ENCODE peak calls at places on chromosomes 7 and 10, in ten cellular contexts. G, R, D, C, U, P, X, B, T and F are unnamed samples.

GRCh38 chr7:131108212-131108980 is 219.3 kb upstream of the MKLN1 start:
- DNase-seq in R (peak), P (peak), C (peak), T (peak), U (no peak), G (no peak), D (peak), X (peak), B (no peak), F (no peak)

GRCh38 chr7:138829335-138829734 is 31.3 kb upstream of the ATP6V0A4 start:
- DNase-seq in X (no peak), D (no peak), C (no peak), G (no peak), P (no peak), R (no peak), U (no peak), B (no peak), T (no peak), F (no peak)

GRCh38 chr10:25934673-25935139 is 677 bp downstream of the MYO3A start:
- DNase-seq in G (peak), P (no peak), D (no peak), R (peak), U (no peak), C (no peak), B (no peak), T (no peak), X (no peak), F (no peak)

GRCh38 chr7:6026011-6026819 is 5.0 kb upstream of the ANKRD61 start:
- DNase-seq in D (peak), R (peak), X (peak), B (no peak), G (peak), T (peak), P (peak), C (peak), U (no peak), F (peak)

GRCh38 chr7:142088022-142088714 is 23.4 kb upstream of the MGAM2 start:
- DNase-seq in X (no peak), D (no peak), C (no peak), U (peak), B (no peak), P (no peak), G (no peak), T (no peak), R (no peak), F (no peak)

GRCh38 chr10:10598297-10598696 is 419.4 kb upstream of the CELF2 start:
- DNase-seq in D (no peak), P (no peak), U (no peak), B (no peak), R (no peak), X (no peak), T (no peak), G (no peak), C (no peak), F (no peak)

GRCh38 chr10:71979692-71980062 is 15.5 kb downstream of the CHST3 start:
- DNase-seq in T (peak), R (no peak), P (no peak), G (no peak), C (no peak), U (no peak), D (no peak), B (no peak), X (no peak), F (no peak)

GRCh38 chr10:26225322-26225721 is 8.7 kb downstream of the GAD2 start:
- DNase-seq in G (no peak), P (no peak), C (no peak), R (no peak), X (no peak), B (no peak), D (no peak), T (no peak), U (no peak), F (no peak)

GRCh38 chr7:90892213-90892612 is 296.1 kb downstream of the CDK14 start:
- DNase-seq in G (no peak), B (no peak), C (no peak), R (peak), U (no peak), T (no peak), X (peak), D (peak), P (no peak), F (no peak)

GRCh38 chr10:48456361-48456804 is 148.5 kb downstream of the ARHGAP22 start:
- DNase-seq in X (no peak), U (no peak), B (no peak), G (no peak), P (peak), T (peak), D (no peak), R (no peak), C (no peak), F (no peak)

GRCh38 chr7:910441-910861 is 34.1 kb downstream of the GET4 start:
- DNase-seq in B (no peak), P (no peak), X (no peak), C (no peak), R (no peak), G (no peak), T (no peak), U (no peak), D (no peak), F (no peak)

GRCh38 chr7:94620703-94621118 is 35.2 kb downstream of the SGCE start:
- DNase-seq in B (peak), U (peak), X (peak), R (peak), C (peak), T (peak), G (no peak), P (peak), D (peak), F (peak)

GRCh38 chr7:27947581-27948278 is 207.8 kb downstream of the TAX1BP1 start:
- DNase-seq in G (no peak), B (peak), C (peak), X (peak), U (peak), P (no peak), R (peak), D (peak), T (no peak), F (no peak)

GRCh38 chr7:16883918-16884317 is 2.1 kb upstream of the AGR3 start:
- DNase-seq in R (no peak), X (no peak), G (no peak), B (no peak), C (no peak), T (no peak), U (no peak), P (no peak), D (no peak), F (no peak)

GRCh38 chr7:155299539-155300202 is 2.0 kb downstream of the INSIG1 start:
- DNase-seq in D (no peak), R (no peak), G (peak), U (no peak), B (no peak), X (no peak), P (no peak), T (no peak), C (no peak), F (no peak)

GRCh38 chr7:24829787-24830186 is 72.5 kb upstream of the GSDME start:
- DNase-seq in X (peak), B (no peak), T (no peak), U (no peak), P (no peak), G (no peak), R (peak), C (no peak), D (peak), F (no peak)

GRCh38 chr7:16271990-16272665 is 149.2 kb downstream of the CRPPA start:
- DNase-seq in T (no peak), D (peak), B (no peak), G (no peak), X (peak), U (no peak), R (peak), P (no peak), C (peak), F (no peak)

GRCh38 chr7:101565601-101566209 is 63.4 kb downstream of the MYL10 start:
- DNase-seq in X (no peak), T (no peak), D (no peak), P (no peak), G (no peak), U (no peak), C (no peak), R (no peak), B (no peak), F (no peak)

GRCh38 chr7:464712-465461 is 54.8 kb downstream of the PDGFA start:
- DNase-seq in G (no peak), P (no peak), R (peak), U (peak), B (no peak), T (peak), D (peak), C (peak), X (peak), F (peak)

GRCh38 chr10:93023013-93023650 is 37.5 kb upstream of the CYP26C1 start:
- DNase-seq in C (no peak), G (no peak), B (no peak), U (no peak), T (no peak), P (no peak), D (no peak), X (no peak), R (no peak), F (no peak)

GRCh38 chr10:113517893-113518240 is 35.0 kb upstream of the HABP2 start:
- DNase-seq in T (no peak), G (no peak), B (no peak), R (no peak), D (no peak), P (no peak), X (no peak), C (no peak), U (no peak), F (no peak)

GRCh38 chr7:27910341-27910740 is 170.4 kb downstream of the TAX1BP1 start:
- DNase-seq in C (no peak), T (no peak), D (no peak), G (peak), B (no peak), P (no peak), U (no peak), X (no peak), R (peak), F (no peak)

GRCh38 chr7:87325576-87326370 is 19.7 kb upstream of the CROT start:
- DNase-seq in R (no peak), G (no peak), B (no peak), C (no peak), P (no peak), T (no peak), D (no peak), U (no peak), X (no peak), F (no peak)

GRCh38 chr10:124697837-124698559 is 46.2 kb downstream of the FAM53B start:
- DNase-seq in P (no peak), R (no peak), X (no peak), D (peak), T (peak), B (no peak), G (peak), U (no peak), C (no peak), F (no peak)

GRCh38 chr7:93015193-93016084 is 102.3 kb downstream of the SAMD9 start:
- DNase-seq in R (peak), U (no peak), C (peak), X (peak), T (no peak), D (peak), P (no peak), G (no peak), B (no peak), F (no peak)

GRCh38 chr7:9242604-9243003 is 809.2 kb downstream of the NXPH1 start:
- DNase-seq in G (no peak), T (no peak), U (no peak), R (no peak), D (no peak), B (no peak), C (no peak), P (no peak), X (no peak), F (no peak)

GRCh38 chr10:94174838-94175237 is 181.1 kb downstream of the PLCE1 start:
- DNase-seq in B (no peak), R (no peak), D (peak), P (no peak), C (no peak), X (peak), T (no peak), G (no peak), U (no peak), F (no peak)

GRCh38 chr7:134290286-134290685 is 26.4 kb downstream of the SLC35B4 start:
- DNase-seq in G (no peak), D (peak), T (no peak), X (peak), B (no peak), C (peak), U (no peak), P (no peak), R (peak), F (no peak)

GRCh38 chr7:134101716-134102115 is 25.4 kb upstream of the LRGUK start:
- DNase-seq in D (no peak), X (no peak), P (no peak), G (no peak), B (no peak), T (no peak), C (no peak), R (no peak), U (no peak), F (no peak)

GRCh38 chr7:15851201-15851600 is 164.7 kb upstream of the MEOX2 start:
- DNase-seq in X (peak), T (no peak), P (no peak), R (no peak), C (no peak), D (no peak), G (no peak), U (no peak), B (no peak), F (no peak)

GRCh38 chr7:14825909-14826308 is 76.6 kb downstream of the DGKB start:
- DNase-seq in X (no peak), U (no peak), B (no peak), D (no peak), R (no peak), G (no peak), C (no peak), T (no peak), P (no peak), F (no peak)

GRCh38 chr10:42623929-42624328 is 14.4 kb downstream of the ZNF33B start:
- DNase-seq in D (no peak), G (no peak), C (no peak), R (no peak), U (no peak), P (no peak), T (no peak), X (no peak), B (no peak), F (no peak)

GRCh38 chr7:83306487-83306886 is 143.8 kb upstream of the PCLO start:
- DNase-seq in G (no peak), T (no peak), P (no peak), R (no peak), B (no peak), U (no peak), D (peak), X (no peak), C (no peak), F (no peak)

GRCh38 chr10:110872145-110872983 is 636 bp downstream of the PDCD4 start:
- DNase-seq in X (peak), D (peak), T (peak), C (peak), B (no peak), P (peak), G (peak), U (no peak), R (peak), F (no peak)

GRCh38 chr7:116464375-116464774 is 35.2 kb upstream of the CAV2 start:
- DNase-seq in R (no peak), G (no peak), D (peak), U (no peak), X (no peak), P (no peak), T (no peak), B (no peak), C (no peak), F (no peak)
- H3K4me3 ChIP-seq in R (no peak), G (no peak), D (no peak), U (no peak), X (no peak), P (no peak), T (no peak), B (no peak), C (no peak), F (no peak)

GRCh38 chr10:630581-631073 is 58.8 kb downstream of the DIP2C start:
- DNase-seq in D (no peak), P (no peak), R (no peak), X (no peak), B (no peak), G (no peak), T (peak), U (peak), C (no peak), F (no peak)
- TF ChIP-seq CTCF in D (no peak), P (no peak), R (no peak), X (no peak), B (no peak), G (no peak), T (no peak), U (no peak), C (no peak), F (no peak)

GRCh38 chr10:80526218-80526617 is 11.5 kb upstream of the SH2D4B start:
- DNase-seq in P (no peak), T (no peak), C (no peak), D (no peak), B (no peak), X (no peak), R (no peak), G (no peak), U (no peak), F (no peak)

GRCh38 chr10:80528901-80529300 is 8.8 kb upstream of the SH2D4B start:
- DNase-seq in U (no peak), X (no peak), R (no peak), B (no peak), C (no peak), D (no peak), G (no peak), P (no peak), T (no peak), F (no peak)

GRCh38 chr10:80528185-80528700 is 9.5 kb upstream of the SH2D4B start:
- DNase-seq in D (no peak), R (no peak), B (no peak), G (no peak), C (no peak), X (no peak), U (no peak), P (no peak), T (no peak), F (no peak)

GRCh38 chr10:80524190-80524589 is 13.5 kb upstream of the SH2D4B start:
- DNase-seq in B (no peak), X (no peak), U (no peak), D (no peak), R (no peak), T (no peak), C (no peak), G (no peak), P (no peak), F (no peak)

GRCh38 chr10:80526742-80527141 is 11.0 kb upstream of the SH2D4B start:
- DNase-seq in D (no peak), X (no peak), B (no peak), U (peak), G (no peak), P (no peak), R (no peak), C (no peak), T (no peak), F (no peak)
- H3K4me3 ChIP-seq in D (no peak), X (no peak), B (no peak), U (no peak), G (no peak), P (no peak), R (no peak), C (no peak), T (no peak), F (no peak)

DNA sequence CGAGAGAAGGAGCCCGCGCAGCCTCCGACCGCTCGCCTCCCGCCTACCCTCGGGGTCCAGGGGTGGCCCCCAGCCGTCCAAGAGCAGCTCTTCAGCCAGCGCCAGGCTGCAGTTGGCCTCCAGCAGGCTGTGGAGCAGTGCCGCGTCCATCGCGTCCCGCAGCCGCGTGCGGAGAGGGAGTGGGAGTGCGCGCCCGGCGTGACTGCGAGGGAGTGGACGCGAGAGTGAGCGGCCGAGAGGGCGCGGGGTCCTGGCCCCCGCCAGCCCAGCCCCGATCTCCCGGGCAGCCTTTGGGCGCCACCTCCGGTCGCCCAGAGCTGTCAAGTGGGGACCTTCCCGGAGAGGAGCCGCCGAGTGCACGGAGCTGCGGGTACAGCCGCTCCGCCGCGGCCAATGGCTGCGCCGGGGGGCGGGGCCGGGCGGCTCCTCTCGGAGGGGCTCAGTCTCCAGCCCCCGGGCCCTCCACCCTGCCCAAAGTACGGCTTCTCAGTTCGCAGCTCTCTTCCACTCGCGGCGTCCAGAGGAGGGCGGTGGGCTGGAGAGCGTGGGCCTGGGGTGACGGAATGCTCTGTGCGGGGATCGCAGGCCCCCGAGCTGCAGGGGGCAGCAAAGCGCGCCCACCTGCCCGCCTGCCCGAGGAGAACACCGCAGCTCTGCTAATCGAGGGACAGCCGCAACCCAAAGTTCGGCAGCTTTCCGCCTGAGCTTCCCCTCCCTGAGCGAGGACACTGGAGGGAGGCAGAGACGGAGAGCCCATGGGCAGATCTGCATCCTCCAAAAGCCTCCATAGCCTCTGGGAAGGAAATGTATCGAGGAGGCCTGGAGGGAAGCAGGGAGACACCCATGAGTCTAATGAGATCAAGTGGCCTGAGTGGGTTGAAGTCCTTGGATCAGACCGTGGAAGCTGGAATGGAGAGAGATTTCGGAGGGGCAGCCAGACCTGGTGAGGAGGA is at the start of gene CRHR2:
- DNase-seq in X (no peak), C (no peak), D (no peak), B (no peak), T (no peak), P (peak), R (no peak), G (peak), U (no peak), F (no peak)
- TF ChIP-seq CTCF in X (no peak), C (no peak), D (peak), B (peak), T (peak), P (peak), R (peak), G (peak), U (no peak), F (peak)

GRCh38 chr7:136869991-136870798 is 1.7 kb downstream of the CHRM2 start:
- DNase-seq in X (no peak), P (no peak), T (peak), C (peak), D (peak), B (no peak), U (no peak), R (peak), G (peak), F (no peak)

GRCh38 chr7:136874393-136875032 is 6.1 kb downstream of the CHRM2 start:
- DNase-seq in X (peak), U (no peak), D (peak), G (peak), B (no peak), R (peak), T (no peak), C (peak), P (no peak), F (peak)

GRCh38 chr7:136868496-136869005 is at the start of gene CHRM2:
- DNase-seq in T (no peak), X (peak), P (no peak), B (no peak), R (peak), D (peak), C (peak), G (peak), U (no peak), F (no peak)

GRCh38 chr7:136869006-136869961 is 832 bp downstream of the CHRM2 start:
- DNase-seq in B (no peak), U (no peak), D (no peak), P (peak), X (no peak), C (peak), G (peak), T (peak), R (peak), F (no peak)

DNA sequence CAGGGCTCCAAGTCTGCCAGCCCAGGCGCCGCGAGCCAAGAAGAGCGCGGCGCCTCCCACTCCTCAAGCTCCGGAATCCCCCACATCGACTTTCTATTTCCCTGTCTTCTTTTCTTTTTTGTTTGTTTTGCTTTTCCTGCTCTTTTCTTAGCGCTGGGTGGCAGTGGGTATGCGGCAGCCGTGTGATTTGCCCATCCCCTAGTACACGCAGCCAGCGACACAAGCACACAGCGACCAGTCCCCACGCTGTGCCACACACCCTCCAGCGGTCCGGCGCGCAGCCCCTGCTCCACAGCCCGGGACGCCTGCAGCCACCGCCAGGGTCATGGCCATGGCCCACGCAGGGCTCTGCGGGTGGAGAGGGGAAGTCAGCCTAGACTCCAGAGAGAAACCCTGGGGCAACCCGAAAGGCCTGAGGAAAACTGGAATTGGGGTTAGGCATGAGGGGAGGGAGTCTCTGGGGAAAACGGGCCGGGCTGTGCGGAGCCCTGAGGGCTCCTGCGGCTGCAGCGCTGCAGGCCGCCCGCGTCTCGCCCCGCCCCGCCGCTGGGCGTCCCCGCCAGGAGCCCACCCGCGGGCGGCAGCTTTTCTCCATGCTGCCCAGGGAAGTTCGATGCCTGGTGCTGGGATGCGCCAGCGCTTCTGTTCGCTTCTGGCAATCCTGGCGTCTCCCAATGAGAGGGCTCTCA is 2.5 kb downstream of the CHRM2 start:
- DNase-seq in T (peak), D (no peak), C (peak), R (peak), G (peak), B (no peak), U (no peak), X (no peak), P (peak), F (no peak)
- H3K4me3 ChIP-seq in T (no peak), D (peak), C (peak), R (peak), G (peak), B (peak), U (peak), X (no peak), P (peak), F (peak)

GRCh38 chr10:73816917-73817729 is 5.7 kb upstream of the NDST2 start:
- DNase-seq in D (peak), T (no peak), X (no peak), G (no peak), U (no peak), B (no peak), R (peak), C (no peak), P (no peak), F (no peak)
- TF ChIP-seq CTCF in D (no peak), T (no peak), X (no peak), G (no peak), U (no peak), B (no peak), R (no peak), C (no peak), P (no peak), F (no peak)